ENCODE peak calls at places on chromosomes 3 and 15, in ten cellular contexts. One of them, this sample, is unnamed. For H3K4me1, the result is how much of the 10 kb centered on the place peaks cover.

GRCh38 chr3:150348500-150348899 is 59.6 kb upstream of the TSC22D2 start:
- ATAC-seq in body of pancreas: no peak
- ATAC-seq in mucosa of descending colon: peak
- ATAC-seq in heart left ventricle: peak
- ATAC-seq in lower lobe of right lung: peak
- ATAC-seq in CD8-positive, alpha-beta T cell: no peak
- ATAC-seq in HepG2: no peak
- ATAC-seq in GM12878: no peak
- ATAC-seq in Panc1: peak
- ATAC-seq in psoas muscle: peak
- ATAC-seq in this sample: peak

GRCh38 chr3:113141543-113141942 is 69.8 kb upstream of the BOC start:
- ATAC-seq in body of pancreas: no peak
- ATAC-seq in mucosa of descending colon: peak
- ATAC-seq in heart left ventricle: no peak
- ATAC-seq in lower lobe of right lung: no peak
- ATAC-seq in CD8-positive, alpha-beta T cell: no peak
- ATAC-seq in HepG2: no peak
- ATAC-seq in GM12878: no peak
- ATAC-seq in Panc1: no peak
- ATAC-seq in psoas muscle: no peak
- ATAC-seq in this sample: no peak

GRCh38 chr3:151393146-151393831 is 8.7 kb upstream of the P2RY12 start:
- ATAC-seq in body of pancreas: no peak
- ATAC-seq in mucosa of descending colon: no peak
- ATAC-seq in heart left ventricle: no peak
- ATAC-seq in lower lobe of right lung: no peak
- ATAC-seq in CD8-positive, alpha-beta T cell: no peak
- ATAC-seq in HepG2: no peak
- ATAC-seq in GM12878: no peak
- ATAC-seq in Panc1: no peak
- ATAC-seq in psoas muscle: no peak
- ATAC-seq in this sample: no peak

GRCh38 chr15:22262613-22263020 is 182.3 kb downstream of the OR4M2 start:
- ATAC-seq in body of pancreas: no peak
- ATAC-seq in mucosa of descending colon: peak
- ATAC-seq in heart left ventricle: no peak
- ATAC-seq in lower lobe of right lung: peak
- ATAC-seq in CD8-positive, alpha-beta T cell: peak
- ATAC-seq in HepG2: no peak
- ATAC-seq in GM12878: no peak
- ATAC-seq in Panc1: no peak
- ATAC-seq in psoas muscle: no peak
- ATAC-seq in this sample: peak

GRCh38 chr15:99052205-99052604 is 44.6 kb upstream of the PGPEP1L start:
- ATAC-seq in body of pancreas: no peak
- ATAC-seq in mucosa of descending colon: no peak
- ATAC-seq in heart left ventricle: no peak
- ATAC-seq in lower lobe of right lung: no peak
- ATAC-seq in CD8-positive, alpha-beta T cell: no peak
- ATAC-seq in HepG2: no peak
- ATAC-seq in GM12878: peak
- ATAC-seq in Panc1: no peak
- ATAC-seq in psoas muscle: no peak
- ATAC-seq in this sample: no peak

GRCh38 chr15:52790941-52791751 is 1.0 kb upstream of the ONECUT1 start:
- ATAC-seq in body of pancreas: peak
- ATAC-seq in mucosa of descending colon: no peak
- ATAC-seq in heart left ventricle: peak
- ATAC-seq in lower lobe of right lung: peak
- ATAC-seq in CD8-positive, alpha-beta T cell: peak
- ATAC-seq in HepG2: no peak
- ATAC-seq in GM12878: no peak
- ATAC-seq in Panc1: no peak
- ATAC-seq in psoas muscle: peak
- ATAC-seq in this sample: no peak

GRCh38 chr15:96316953-96317629 is 13.4 kb upstream of the NR2F2 start:
- ATAC-seq in body of pancreas: no peak
- ATAC-seq in mucosa of descending colon: no peak
- ATAC-seq in heart left ventricle: peak
- ATAC-seq in lower lobe of right lung: no peak
- ATAC-seq in CD8-positive, alpha-beta T cell: no peak
- ATAC-seq in HepG2: no peak
- ATAC-seq in GM12878: peak
- ATAC-seq in Panc1: peak
- ATAC-seq in psoas muscle: no peak
- ATAC-seq in this sample: peak

GRCh38 chr3:53821631-53822068 is 24.6 kb downstream of the CHDH start:
- ATAC-seq in body of pancreas: peak
- ATAC-seq in mucosa of descending colon: peak
- ATAC-seq in heart left ventricle: peak
- ATAC-seq in lower lobe of right lung: peak
- ATAC-seq in CD8-positive, alpha-beta T cell: no peak
- ATAC-seq in HepG2: no peak
- ATAC-seq in GM12878: peak
- ATAC-seq in Panc1: peak
- ATAC-seq in psoas muscle: peak
- ATAC-seq in this sample: no peak

GRCh38 chr3:125356140-125357026 is 18.7 kb downstream of the ZNF148 start:
- ATAC-seq in body of pancreas: no peak
- ATAC-seq in mucosa of descending colon: no peak
- ATAC-seq in heart left ventricle: peak
- ATAC-seq in lower lobe of right lung: no peak
- ATAC-seq in CD8-positive, alpha-beta T cell: peak
- ATAC-seq in HepG2: peak
- ATAC-seq in GM12878: peak
- ATAC-seq in Panc1: no peak
- ATAC-seq in psoas muscle: peak
- ATAC-seq in this sample: no peak

GRCh38 chr3:125358923-125359322 is 16.2 kb downstream of the ZNF148 start:
- ATAC-seq in body of pancreas: no peak
- ATAC-seq in mucosa of descending colon: no peak
- ATAC-seq in heart left ventricle: peak
- ATAC-seq in lower lobe of right lung: no peak
- ATAC-seq in CD8-positive, alpha-beta T cell: no peak
- ATAC-seq in HepG2: no peak
- ATAC-seq in GM12878: no peak
- ATAC-seq in Panc1: no peak
- ATAC-seq in psoas muscle: no peak
- ATAC-seq in this sample: no peak

GRCh38 chr3:125357032-125357658 is 18.0 kb downstream of the ZNF148 start:
- ATAC-seq in body of pancreas: peak
- ATAC-seq in mucosa of descending colon: peak
- ATAC-seq in heart left ventricle: peak
- ATAC-seq in lower lobe of right lung: peak
- ATAC-seq in CD8-positive, alpha-beta T cell: peak
- ATAC-seq in HepG2: peak
- ATAC-seq in GM12878: peak
- ATAC-seq in Panc1: peak
- ATAC-seq in psoas muscle: peak
- ATAC-seq in this sample: peak

GRCh38 chr3:125359700-125360099 is 15.4 kb downstream of the ZNF148 start:
- ATAC-seq in body of pancreas: no peak
- ATAC-seq in mucosa of descending colon: peak
- ATAC-seq in heart left ventricle: no peak
- ATAC-seq in lower lobe of right lung: no peak
- ATAC-seq in CD8-positive, alpha-beta T cell: no peak
- ATAC-seq in HepG2: no peak
- ATAC-seq in GM12878: no peak
- ATAC-seq in Panc1: no peak
- ATAC-seq in psoas muscle: no peak
- ATAC-seq in this sample: no peak

DNA sequence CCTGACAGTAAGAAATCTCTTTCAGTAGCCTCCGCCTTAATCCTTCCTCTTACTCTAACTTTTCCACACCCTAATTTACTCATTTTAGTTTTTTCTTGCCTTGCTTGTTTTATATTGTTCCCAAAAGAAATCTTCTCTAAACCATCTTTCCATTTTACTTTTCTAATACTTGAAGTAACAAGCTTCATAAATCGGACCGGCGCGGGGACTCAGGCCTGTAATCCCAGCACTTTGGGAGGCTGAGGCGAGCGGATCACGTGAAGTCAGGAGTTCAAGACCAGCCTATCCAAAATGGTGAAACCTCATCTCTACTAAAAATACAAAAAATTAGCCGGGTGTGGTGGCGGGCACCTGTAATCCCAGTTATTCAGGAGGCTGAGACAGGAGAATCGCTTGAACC is 17.3 kb downstream of the ZNF148 start:
- ATAC-seq in body of pancreas: no peak
- ATAC-seq in mucosa of descending colon: no peak
- ATAC-seq in heart left ventricle: no peak
- ATAC-seq in lower lobe of right lung: no peak
- ATAC-seq in CD8-positive, alpha-beta T cell: no peak
- ATAC-seq in HepG2: no peak
- ATAC-seq in GM12878: no peak
- ATAC-seq in Panc1: no peak
- ATAC-seq in psoas muscle: no peak
- ATAC-seq in this sample: no peak
- H3K4me1 ChIP-seq in body of pancreas: under half
- H3K4me1 ChIP-seq in mucosa of descending colon: under half
- H3K4me1 ChIP-seq in heart left ventricle: under half
- H3K4me1 ChIP-seq in lower lobe of right lung: under half
- H3K4me1 ChIP-seq in CD8-positive, alpha-beta T cell: under half
- H3K4me1 ChIP-seq in HepG2: under half
- H3K4me1 ChIP-seq in GM12878: under half
- H3K4me1 ChIP-seq in Panc1: under half
- H3K4me1 ChIP-seq in psoas muscle: under half
- H3K4me1 ChIP-seq in this sample: under half

DNA sequence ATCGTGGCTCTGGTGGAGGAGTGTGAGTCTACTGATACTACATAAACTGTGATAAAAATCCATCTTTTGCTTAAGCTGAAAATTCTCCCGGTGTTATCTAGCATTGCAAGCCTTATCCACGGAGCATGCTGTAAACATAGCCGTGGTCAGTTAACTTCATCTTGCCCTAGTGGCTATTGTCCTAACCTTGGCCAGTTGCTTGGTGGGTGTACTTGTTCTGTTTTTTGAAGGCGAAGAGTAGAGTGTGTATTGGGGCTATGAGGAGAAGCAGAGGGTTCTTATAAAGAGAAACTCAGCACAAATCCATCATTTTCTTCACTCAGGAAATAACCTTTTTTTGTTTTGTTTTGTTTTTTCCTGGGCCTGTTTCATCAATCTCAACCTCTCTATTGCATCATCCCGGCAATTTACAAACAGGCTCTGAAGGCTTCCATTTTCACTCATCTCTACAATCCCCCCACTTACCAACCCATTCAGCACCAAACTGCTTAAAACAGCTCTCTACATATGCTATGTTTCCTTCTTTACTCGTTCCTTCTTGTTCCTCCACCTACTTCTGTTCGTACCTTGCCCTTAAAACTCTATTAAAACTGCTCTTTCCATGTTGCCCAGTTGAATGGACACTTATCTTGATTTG is 135.5 kb upstream of the PTX3 start:
- ATAC-seq in body of pancreas: no peak
- ATAC-seq in mucosa of descending colon: no peak
- ATAC-seq in heart left ventricle: no peak
- ATAC-seq in lower lobe of right lung: no peak
- ATAC-seq in CD8-positive, alpha-beta T cell: no peak
- ATAC-seq in HepG2: no peak
- ATAC-seq in GM12878: no peak
- ATAC-seq in Panc1: no peak
- ATAC-seq in psoas muscle: no peak
- ATAC-seq in this sample: no peak
- H3K4me1 ChIP-seq in body of pancreas: under half
- H3K4me1 ChIP-seq in mucosa of descending colon: under half
- H3K4me1 ChIP-seq in heart left ventricle: under half
- H3K4me1 ChIP-seq in lower lobe of right lung: under half
- H3K4me1 ChIP-seq in CD8-positive, alpha-beta T cell: under half
- H3K4me1 ChIP-seq in HepG2: under half
- H3K4me1 ChIP-seq in GM12878: under half
- H3K4me1 ChIP-seq in Panc1: under half
- H3K4me1 ChIP-seq in psoas muscle: under half
- H3K4me1 ChIP-seq in this sample: under half

GRCh38 chr15:78065973-78066946 is 11.3 kb downstream of the TBC1D2B start:
- ATAC-seq in body of pancreas: no peak
- ATAC-seq in mucosa of descending colon: peak
- ATAC-seq in heart left ventricle: no peak
- ATAC-seq in lower lobe of right lung: no peak
- ATAC-seq in CD8-positive, alpha-beta T cell: no peak
- ATAC-seq in HepG2: no peak
- ATAC-seq in GM12878: peak
- ATAC-seq in Panc1: no peak
- ATAC-seq in psoas muscle: no peak
- ATAC-seq in this sample: no peak

GRCh38 chr15:78065284-78065872 is 12.1 kb downstream of the TBC1D2B start:
- ATAC-seq in body of pancreas: peak
- ATAC-seq in mucosa of descending colon: peak
- ATAC-seq in heart left ventricle: peak
- ATAC-seq in lower lobe of right lung: peak
- ATAC-seq in CD8-positive, alpha-beta T cell: no peak
- ATAC-seq in HepG2: peak
- ATAC-seq in GM12878: peak
- ATAC-seq in Panc1: peak
- ATAC-seq in psoas muscle: peak
- ATAC-seq in this sample: peak

GRCh38 chr15:78069630-78070029 is 7.9 kb downstream of the TBC1D2B start:
- ATAC-seq in body of pancreas: no peak
- ATAC-seq in mucosa of descending colon: no peak
- ATAC-seq in heart left ventricle: no peak
- ATAC-seq in lower lobe of right lung: no peak
- ATAC-seq in CD8-positive, alpha-beta T cell: no peak
- ATAC-seq in HepG2: no peak
- ATAC-seq in GM12878: peak
- ATAC-seq in Panc1: no peak
- ATAC-seq in psoas muscle: no peak
- ATAC-seq in this sample: no peak

GRCh38 chr15:78069052-78069414 is 8.5 kb downstream of the TBC1D2B start:
- ATAC-seq in body of pancreas: no peak
- ATAC-seq in mucosa of descending colon: no peak
- ATAC-seq in heart left ventricle: peak
- ATAC-seq in lower lobe of right lung: no peak
- ATAC-seq in CD8-positive, alpha-beta T cell: peak
- ATAC-seq in HepG2: no peak
- ATAC-seq in GM12878: peak
- ATAC-seq in Panc1: no peak
- ATAC-seq in psoas muscle: no peak
- ATAC-seq in this sample: no peak

GRCh38 chr15:78067328-78068241 is 9.9 kb downstream of the TBC1D2B start:
- ATAC-seq in body of pancreas: peak
- ATAC-seq in mucosa of descending colon: peak
- ATAC-seq in heart left ventricle: no peak
- ATAC-seq in lower lobe of right lung: no peak
- ATAC-seq in CD8-positive, alpha-beta T cell: no peak
- ATAC-seq in HepG2: no peak
- ATAC-seq in GM12878: no peak
- ATAC-seq in Panc1: peak
- ATAC-seq in psoas muscle: no peak
- ATAC-seq in this sample: no peak
- H3K4me1 ChIP-seq in body of pancreas: half or more
- H3K4me1 ChIP-seq in mucosa of descending colon: half or more
- H3K4me1 ChIP-seq in heart left ventricle: under half
- H3K4me1 ChIP-seq in lower lobe of right lung: half or more
- H3K4me1 ChIP-seq in CD8-positive, alpha-beta T cell: half or more
- H3K4me1 ChIP-seq in HepG2: half or more
- H3K4me1 ChIP-seq in GM12878: half or more
- H3K4me1 ChIP-seq in Panc1: half or more
- H3K4me1 ChIP-seq in psoas muscle: half or more
- H3K4me1 ChIP-seq in this sample: half or more

DNA sequence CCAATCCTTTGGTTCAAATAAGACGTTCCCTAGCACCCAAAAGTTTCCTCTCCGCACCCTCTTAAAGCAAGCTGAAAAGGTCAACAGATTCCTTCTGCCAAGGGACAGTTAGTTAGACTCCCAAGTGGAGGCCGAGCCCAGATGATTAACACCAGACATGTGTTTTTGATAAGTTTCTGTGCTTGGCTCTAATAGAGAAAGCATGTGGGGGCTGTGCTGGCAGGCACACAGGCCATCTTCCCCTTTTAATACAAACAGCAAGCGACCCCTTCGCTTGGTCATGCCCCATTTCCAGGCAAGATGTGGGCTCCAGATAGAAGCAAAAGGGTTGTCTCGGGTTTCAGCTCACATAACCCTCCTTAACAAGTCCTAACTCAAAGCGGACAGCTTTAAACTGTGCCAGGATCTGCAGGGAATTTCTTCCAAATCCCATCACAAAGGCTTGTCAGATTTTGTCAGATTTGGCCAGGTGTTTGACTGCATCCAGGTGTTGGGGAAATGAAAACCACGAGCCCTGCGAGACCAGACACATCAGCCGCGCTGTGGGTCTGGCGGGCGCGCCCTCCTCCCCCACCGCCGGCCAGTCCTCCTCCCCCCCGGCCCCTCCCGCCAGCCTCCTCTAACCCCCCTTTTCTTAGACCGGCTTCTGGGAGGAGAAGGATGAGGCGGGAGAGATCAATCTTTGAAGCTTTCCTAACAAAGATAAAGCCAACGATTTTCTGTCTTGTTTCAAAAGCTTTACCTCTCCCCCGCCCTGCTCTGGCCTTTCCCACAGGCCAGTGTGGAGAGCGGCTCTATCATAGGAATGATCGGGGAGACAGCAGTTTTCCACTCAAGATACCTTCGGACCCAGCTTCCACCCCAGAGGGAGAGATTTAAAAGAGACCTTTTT is 3.4 kb downstream of the HES1 start:
- ATAC-seq in body of pancreas: no peak
- ATAC-seq in mucosa of descending colon: no peak
- ATAC-seq in heart left ventricle: no peak
- ATAC-seq in lower lobe of right lung: no peak
- ATAC-seq in CD8-positive, alpha-beta T cell: no peak
- ATAC-seq in HepG2: peak
- ATAC-seq in GM12878: no peak
- ATAC-seq in Panc1: no peak
- ATAC-seq in psoas muscle: no peak
- ATAC-seq in this sample: no peak
- H3K4me1 ChIP-seq in body of pancreas: half or more
- H3K4me1 ChIP-seq in mucosa of descending colon: under half
- H3K4me1 ChIP-seq in heart left ventricle: under half
- H3K4me1 ChIP-seq in lower lobe of right lung: half or more
- H3K4me1 ChIP-seq in CD8-positive, alpha-beta T cell: under half
- H3K4me1 ChIP-seq in HepG2: half or more
- H3K4me1 ChIP-seq in GM12878: under half
- H3K4me1 ChIP-seq in Panc1: under half
- H3K4me1 ChIP-seq in psoas muscle: half or more
- H3K4me1 ChIP-seq in this sample: half or more

This sample was measured in gastroesophageal sphincter.